ENCODE peak calls at places on chromosomes 1 and 21, in six cellular contexts. One of them, this sample, is unnamed.

GRCh38 chr1:54795841-54796468 is 5.2 kb downstream of the TTC22 start:
- DNase-seq in activated CD4-positive, alpha-beta T cell treated with anti-CD3 and anti-CD28 coated beads, Interleukin-2, amount 50 U/mL, for 24 hours: no peak
- DNase-seq in NCI-H1092: no peak
- DNase-seq in cardiac muscle cell: no peak
- DNase-seq in HEK293T: no peak
- DNase-seq in CD4-positive, alpha-beta memory T cell: no peak
- DNase-seq in this sample: no peak

GRCh38 chr1:209827384-209828261 is at the start of gene UTP25:
- DNase-seq in activated CD4-positive, alpha-beta T cell treated with anti-CD3 and anti-CD28 coated beads, Interleukin-2, amount 50 U/mL, for 24 hours: peak
- DNase-seq in NCI-H1092: peak
- DNase-seq in cardiac muscle cell: peak
- DNase-seq in HEK293T: peak
- DNase-seq in CD4-positive, alpha-beta memory T cell: peak
- DNase-seq in this sample: peak

GRCh38 chr1:50427086-50427817 is 4.0 kb upstream of the DMRTA2 start:
- DNase-seq in activated CD4-positive, alpha-beta T cell treated with anti-CD3 and anti-CD28 coated beads, Interleukin-2, amount 50 U/mL, for 24 hours: no peak
- DNase-seq in NCI-H1092: no peak
- DNase-seq in cardiac muscle cell: no peak
- DNase-seq in HEK293T: no peak
- DNase-seq in CD4-positive, alpha-beta memory T cell: no peak
- DNase-seq in this sample: no peak

GRCh38 chr1:214558002-214558770 is 6.8 kb upstream of the PTPN14 start:
- DNase-seq in activated CD4-positive, alpha-beta T cell treated with anti-CD3 and anti-CD28 coated beads, Interleukin-2, amount 50 U/mL, for 24 hours: no peak
- DNase-seq in NCI-H1092: no peak
- DNase-seq in cardiac muscle cell: no peak
- DNase-seq in HEK293T: no peak
- DNase-seq in CD4-positive, alpha-beta memory T cell: no peak
- DNase-seq in this sample: peak

GRCh38 chr21:45496151-45496967 is 45.9 kb downstream of the SLC19A1 start:
- DNase-seq in activated CD4-positive, alpha-beta T cell treated with anti-CD3 and anti-CD28 coated beads, Interleukin-2, amount 50 U/mL, for 24 hours: no peak
- DNase-seq in NCI-H1092: no peak
- DNase-seq in cardiac muscle cell: no peak
- DNase-seq in HEK293T: no peak
- DNase-seq in CD4-positive, alpha-beta memory T cell: no peak
- DNase-seq in this sample: no peak

GRCh38 chr1:77281491-77282186 is at the start of gene AK5:
- DNase-seq in activated CD4-positive, alpha-beta T cell treated with anti-CD3 and anti-CD28 coated beads, Interleukin-2, amount 50 U/mL, for 24 hours: peak
- DNase-seq in NCI-H1092: peak
- DNase-seq in cardiac muscle cell: peak
- DNase-seq in HEK293T: peak
- DNase-seq in CD4-positive, alpha-beta memory T cell: peak
- DNase-seq in this sample: peak

GRCh38 chr1:37677808-37678207 is 14.5 kb upstream of the CDCA8 start:
- DNase-seq in activated CD4-positive, alpha-beta T cell treated with anti-CD3 and anti-CD28 coated beads, Interleukin-2, amount 50 U/mL, for 24 hours: no peak
- DNase-seq in NCI-H1092: no peak
- DNase-seq in cardiac muscle cell: no peak
- DNase-seq in HEK293T: no peak
- DNase-seq in CD4-positive, alpha-beta memory T cell: no peak
- DNase-seq in this sample: no peak

GRCh38 chr1:92030701-92031107 is 919 bp downstream of the EPHX4 start:
- DNase-seq in activated CD4-positive, alpha-beta T cell treated with anti-CD3 and anti-CD28 coated beads, Interleukin-2, amount 50 U/mL, for 24 hours: no peak
- DNase-seq in NCI-H1092: no peak
- DNase-seq in cardiac muscle cell: no peak
- DNase-seq in HEK293T: peak
- DNase-seq in CD4-positive, alpha-beta memory T cell: no peak
- DNase-seq in this sample: peak

GRCh38 chr1:83673287-83673686 is 325.6 kb downstream of the TTLL7 start:
- DNase-seq in activated CD4-positive, alpha-beta T cell treated with anti-CD3 and anti-CD28 coated beads, Interleukin-2, amount 50 U/mL, for 24 hours: no peak
- DNase-seq in NCI-H1092: no peak
- DNase-seq in cardiac muscle cell: no peak
- DNase-seq in HEK293T: no peak
- DNase-seq in CD4-positive, alpha-beta memory T cell: no peak
- DNase-seq in this sample: no peak

GRCh38 chr1:156480411-156481192 is 20.0 kb downstream of the MEF2D start:
- DNase-seq in activated CD4-positive, alpha-beta T cell treated with anti-CD3 and anti-CD28 coated beads, Interleukin-2, amount 50 U/mL, for 24 hours: peak
- DNase-seq in NCI-H1092: no peak
- DNase-seq in cardiac muscle cell: peak
- DNase-seq in HEK293T: peak
- DNase-seq in CD4-positive, alpha-beta memory T cell: peak
- DNase-seq in this sample: peak

GRCh38 chr1:197180252-197180878 is 33.9 kb upstream of the ASPM start:
- DNase-seq in activated CD4-positive, alpha-beta T cell treated with anti-CD3 and anti-CD28 coated beads, Interleukin-2, amount 50 U/mL, for 24 hours: no peak
- DNase-seq in NCI-H1092: peak
- DNase-seq in cardiac muscle cell: peak
- DNase-seq in HEK293T: peak
- DNase-seq in CD4-positive, alpha-beta memory T cell: peak
- DNase-seq in this sample: peak

GRCh38 chr21:42461881-42462877 is 33.8 kb downstream of the RSPH1 start:
- DNase-seq in activated CD4-positive, alpha-beta T cell treated with anti-CD3 and anti-CD28 coated beads, Interleukin-2, amount 50 U/mL, for 24 hours: no peak
- DNase-seq in NCI-H1092: peak
- DNase-seq in cardiac muscle cell: no peak
- DNase-seq in HEK293T: no peak
- DNase-seq in CD4-positive, alpha-beta memory T cell: no peak
- DNase-seq in this sample: no peak

GRCh38 chr1:38990401-38990745 is 703 bp upstream of the AKIRIN1 start:
- DNase-seq in activated CD4-positive, alpha-beta T cell treated with anti-CD3 and anti-CD28 coated beads, Interleukin-2, amount 50 U/mL, for 24 hours: no peak
- DNase-seq in NCI-H1092: no peak
- DNase-seq in cardiac muscle cell: peak
- DNase-seq in HEK293T: no peak
- DNase-seq in CD4-positive, alpha-beta memory T cell: no peak
- DNase-seq in this sample: peak

GRCh38 chr1:100847481-100847880 is 47.2 kb downstream of the EXTL2 start:
- DNase-seq in activated CD4-positive, alpha-beta T cell treated with anti-CD3 and anti-CD28 coated beads, Interleukin-2, amount 50 U/mL, for 24 hours: no peak
- DNase-seq in NCI-H1092: no peak
- DNase-seq in cardiac muscle cell: no peak
- DNase-seq in HEK293T: no peak
- DNase-seq in CD4-positive, alpha-beta memory T cell: no peak
- DNase-seq in this sample: peak

GRCh38 chr1:5265416-5266075 is 611.1 kb downstream of the AJAP1 start:
- DNase-seq in activated CD4-positive, alpha-beta T cell treated with anti-CD3 and anti-CD28 coated beads, Interleukin-2, amount 50 U/mL, for 24 hours: no peak
- DNase-seq in NCI-H1092: no peak
- DNase-seq in cardiac muscle cell: no peak
- DNase-seq in HEK293T: no peak
- DNase-seq in CD4-positive, alpha-beta memory T cell: no peak
- DNase-seq in this sample: no peak

GRCh38 chr1:162324391-162324790 is 52.3 kb downstream of the SPATA46 start:
- DNase-seq in activated CD4-positive, alpha-beta T cell treated with anti-CD3 and anti-CD28 coated beads, Interleukin-2, amount 50 U/mL, for 24 hours: no peak
- DNase-seq in NCI-H1092: no peak
- DNase-seq in cardiac muscle cell: no peak
- DNase-seq in HEK293T: no peak
- DNase-seq in CD4-positive, alpha-beta memory T cell: no peak
- DNase-seq in this sample: no peak

GRCh38 chr21:36854391-36854790 is 112.1 kb downstream of the HLCS start:
- DNase-seq in activated CD4-positive, alpha-beta T cell treated with anti-CD3 and anti-CD28 coated beads, Interleukin-2, amount 50 U/mL, for 24 hours: no peak
- DNase-seq in NCI-H1092: no peak
- DNase-seq in cardiac muscle cell: peak
- DNase-seq in HEK293T: peak
- DNase-seq in CD4-positive, alpha-beta memory T cell: no peak
- DNase-seq in this sample: peak

GRCh38 chr1:173903827-173904226 is 13.3 kb downstream of the SERPINC1 start:
- DNase-seq in activated CD4-positive, alpha-beta T cell treated with anti-CD3 and anti-CD28 coated beads, Interleukin-2, amount 50 U/mL, for 24 hours: no peak
- DNase-seq in NCI-H1092: no peak
- DNase-seq in cardiac muscle cell: no peak
- DNase-seq in HEK293T: no peak
- DNase-seq in CD4-positive, alpha-beta memory T cell: no peak
- DNase-seq in this sample: no peak

GRCh38 chr1:221725683-221726330 is 16.1 kb downstream of the DUSP10 start:
- DNase-seq in activated CD4-positive, alpha-beta T cell treated with anti-CD3 and anti-CD28 coated beads, Interleukin-2, amount 50 U/mL, for 24 hours: no peak
- DNase-seq in NCI-H1092: no peak
- DNase-seq in cardiac muscle cell: no peak
- DNase-seq in HEK293T: no peak
- DNase-seq in CD4-positive, alpha-beta memory T cell: no peak
- DNase-seq in this sample: peak

GRCh38 chr1:208137144-208137682 is 107.0 kb downstream of the PLXNA2 start:
- DNase-seq in activated CD4-positive, alpha-beta T cell treated with anti-CD3 and anti-CD28 coated beads, Interleukin-2, amount 50 U/mL, for 24 hours: no peak
- DNase-seq in NCI-H1092: no peak
- DNase-seq in cardiac muscle cell: no peak
- DNase-seq in HEK293T: no peak
- DNase-seq in CD4-positive, alpha-beta memory T cell: no peak
- DNase-seq in this sample: peak

GRCh38 chr21:31145271-31145801 is 107.1 kb upstream of the KRTAP19-8 start:
- DNase-seq in activated CD4-positive, alpha-beta T cell treated with anti-CD3 and anti-CD28 coated beads, Interleukin-2, amount 50 U/mL, for 24 hours: no peak
- DNase-seq in NCI-H1092: no peak
- DNase-seq in cardiac muscle cell: no peak
- DNase-seq in HEK293T: no peak
- DNase-seq in CD4-positive, alpha-beta memory T cell: no peak
- DNase-seq in this sample: no peak

GRCh38 chr1:234975122-234975940 is 153.3 kb downstream of the TOMM20 start:
- DNase-seq in activated CD4-positive, alpha-beta T cell treated with anti-CD3 and anti-CD28 coated beads, Interleukin-2, amount 50 U/mL, for 24 hours: no peak
- DNase-seq in NCI-H1092: peak
- DNase-seq in cardiac muscle cell: no peak
- DNase-seq in HEK293T: no peak
- DNase-seq in CD4-positive, alpha-beta memory T cell: no peak
- DNase-seq in this sample: peak

GRCh38 chr1:60227581-60228252 is 154.1 kb upstream of the C1orf87 start:
- DNase-seq in activated CD4-positive, alpha-beta T cell treated with anti-CD3 and anti-CD28 coated beads, Interleukin-2, amount 50 U/mL, for 24 hours: no peak
- DNase-seq in NCI-H1092: no peak
- DNase-seq in cardiac muscle cell: no peak
- DNase-seq in HEK293T: no peak
- DNase-seq in CD4-positive, alpha-beta memory T cell: no peak
- DNase-seq in this sample: peak

GRCh38 chr1:8345621-8346415 is 27.9 kb downstream of the SLC45A1 start:
- DNase-seq in activated CD4-positive, alpha-beta T cell treated with anti-CD3 and anti-CD28 coated beads, Interleukin-2, amount 50 U/mL, for 24 hours: no peak
- DNase-seq in NCI-H1092: no peak
- DNase-seq in cardiac muscle cell: no peak
- DNase-seq in HEK293T: no peak
- DNase-seq in CD4-positive, alpha-beta memory T cell: no peak
- DNase-seq in this sample: no peak

GRCh38 chr21:41453198-41453597 is 27.2 kb downstream of the MX1 start:
- DNase-seq in activated CD4-positive, alpha-beta T cell treated with anti-CD3 and anti-CD28 coated beads, Interleukin-2, amount 50 U/mL, for 24 hours: no peak
- DNase-seq in NCI-H1092: no peak
- DNase-seq in cardiac muscle cell: no peak
- DNase-seq in HEK293T: no peak
- DNase-seq in CD4-positive, alpha-beta memory T cell: no peak
- DNase-seq in this sample: no peak

GRCh38 chr1:98027044-98027443 is 106.2 kb upstream of the DPYD start:
- DNase-seq in activated CD4-positive, alpha-beta T cell treated with anti-CD3 and anti-CD28 coated beads, Interleukin-2, amount 50 U/mL, for 24 hours: no peak
- DNase-seq in NCI-H1092: no peak
- DNase-seq in cardiac muscle cell: no peak
- DNase-seq in HEK293T: no peak
- DNase-seq in CD4-positive, alpha-beta memory T cell: no peak
- DNase-seq in this sample: no peak

GRCh38 chr1:215282557-215282956 is 200.0 kb downstream of the KCNK2 start:
- DNase-seq in activated CD4-positive, alpha-beta T cell treated with anti-CD3 and anti-CD28 coated beads, Interleukin-2, amount 50 U/mL, for 24 hours: no peak
- DNase-seq in NCI-H1092: no peak
- DNase-seq in cardiac muscle cell: no peak
- DNase-seq in HEK293T: no peak
- DNase-seq in CD4-positive, alpha-beta memory T cell: no peak
- DNase-seq in this sample: no peak

GRCh38 chr1:204830671-204831585 is 39.7 kb upstream of the NFASC start:
- DNase-seq in activated CD4-positive, alpha-beta T cell treated with anti-CD3 and anti-CD28 coated beads, Interleukin-2, amount 50 U/mL, for 24 hours: no peak
- DNase-seq in NCI-H1092: peak
- DNase-seq in cardiac muscle cell: peak
- DNase-seq in HEK293T: no peak
- DNase-seq in CD4-positive, alpha-beta memory T cell: no peak
- DNase-seq in this sample: no peak

GRCh38 chr1:158814970-158815369 is 16.2 kb upstream of the MNDA start:
- DNase-seq in activated CD4-positive, alpha-beta T cell treated with anti-CD3 and anti-CD28 coated beads, Interleukin-2, amount 50 U/mL, for 24 hours: no peak
- DNase-seq in NCI-H1092: no peak
- DNase-seq in cardiac muscle cell: no peak
- DNase-seq in HEK293T: no peak
- DNase-seq in CD4-positive, alpha-beta memory T cell: no peak
- DNase-seq in this sample: no peak

GRCh38 chr1:41626616-41627375 is 142.3 kb upstream of the EDN2 start:
- DNase-seq in activated CD4-positive, alpha-beta T cell treated with anti-CD3 and anti-CD28 coated beads, Interleukin-2, amount 50 U/mL, for 24 hours: peak
- DNase-seq in NCI-H1092: no peak
- DNase-seq in cardiac muscle cell: no peak
- DNase-seq in HEK293T: no peak
- DNase-seq in CD4-positive, alpha-beta memory T cell: no peak
- DNase-seq in this sample: peak

GRCh38 chr1:33916786-33917185 is 52.9 kb downstream of the HMGB4 start:
- DNase-seq in activated CD4-positive, alpha-beta T cell treated with anti-CD3 and anti-CD28 coated beads, Interleukin-2, amount 50 U/mL, for 24 hours: no peak
- DNase-seq in NCI-H1092: no peak
- DNase-seq in cardiac muscle cell: no peak
- DNase-seq in HEK293T: no peak
- DNase-seq in CD4-positive, alpha-beta memory T cell: no peak
- DNase-seq in this sample: no peak

GRCh38 chr1:5822726-5823125 is 169.5 kb downstream of the NPHP4 start:
- DNase-seq in activated CD4-positive, alpha-beta T cell treated with anti-CD3 and anti-CD28 coated beads, Interleukin-2, amount 50 U/mL, for 24 hours: no peak
- DNase-seq in NCI-H1092: no peak
- DNase-seq in cardiac muscle cell: no peak
- DNase-seq in HEK293T: no peak
- DNase-seq in CD4-positive, alpha-beta memory T cell: no peak
- DNase-seq in this sample: no peak

GRCh38 chr1:65114312-65114711 is 33.7 kb upstream of the AK4 start:
- DNase-seq in activated CD4-positive, alpha-beta T cell treated with anti-CD3 and anti-CD28 coated beads, Interleukin-2, amount 50 U/mL, for 24 hours: no peak
- DNase-seq in NCI-H1092: peak
- DNase-seq in cardiac muscle cell: peak
- DNase-seq in HEK293T: peak
- DNase-seq in CD4-positive, alpha-beta memory T cell: no peak
- DNase-seq in this sample: no peak

GRCh38 chr1:53398091-53398490 is 61.1 kb upstream of the DMRTB1 start:
- DNase-seq in activated CD4-positive, alpha-beta T cell treated with anti-CD3 and anti-CD28 coated beads, Interleukin-2, amount 50 U/mL, for 24 hours: no peak
- DNase-seq in NCI-H1092: no peak
- DNase-seq in cardiac muscle cell: no peak
- DNase-seq in HEK293T: no peak
- DNase-seq in CD4-positive, alpha-beta memory T cell: no peak
- DNase-seq in this sample: no peak

GRCh38 chr1:25834894-25835293 is 15.1 kb downstream of the MTFR1L start:
- DNase-seq in activated CD4-positive, alpha-beta T cell treated with anti-CD3 and anti-CD28 coated beads, Interleukin-2, amount 50 U/mL, for 24 hours: no peak
- DNase-seq in NCI-H1092: no peak
- DNase-seq in cardiac muscle cell: no peak
- DNase-seq in HEK293T: no peak
- DNase-seq in CD4-positive, alpha-beta memory T cell: no peak
- DNase-seq in this sample: no peak